ENCODE peak calls at places on chromosomes 2 and 18, in nine cellular contexts. C, V, Z, Y, D, R, F, W and O are unnamed samples.

GRCh38 chr2:197453914-197454398 is 604 bp downstream of the COQ10B start:
- DNase-seq in D (peak), V (peak), W (no peak), F (no peak), R (peak), Z (peak), C (peak), Y (peak), O (peak)

GRCh38 chr2:200765139-200765951 is 46.4 kb upstream of the BZW1 start:
- DNase-seq in C (peak), W (no peak), R (no peak), Y (peak), Z (no peak), D (no peak), V (no peak), F (no peak), O (no peak)

GRCh38 chr18:32480581-32480980 is 9.9 kb upstream of the GAREM1 start:
- DNase-seq in C (no peak), V (no peak), W (no peak), Y (no peak), R (no peak), F (no peak), D (no peak), Z (no peak), O (no peak)

GRCh38 chr2:140851258-140851657 is 1279.6 kb downstream of the LRP1B start:
- DNase-seq in C (no peak), Z (no peak), R (no peak), W (no peak), F (no peak), D (no peak), Y (no peak), V (no peak), O (no peak)

GRCh38 chr2:215736653-215737290 is 276.6 kb downstream of the MREG start:
- DNase-seq in W (no peak), V (no peak), Z (no peak), C (peak), D (no peak), F (peak), Y (no peak), R (no peak), O (no peak)

GRCh38 chr2:98269830-98270229 is 76.4 kb upstream of the CNGA3 start:
- DNase-seq in V (no peak), D (no peak), F (no peak), C (no peak), Y (no peak), Z (no peak), W (no peak), R (no peak), O (no peak)

GRCh38 chr2:133657591-133657990 is 89.3 kb upstream of the NCKAP5 start:
- DNase-seq in Z (no peak), C (no peak), R (no peak), Y (no peak), W (no peak), F (no peak), V (no peak), D (no peak), O (no peak)

GRCh38 chr2:165573534-165574461 is 104.3 kb downstream of the CSRNP3 start:
- DNase-seq in Z (no peak), V (peak), W (no peak), Y (peak), F (peak), C (no peak), D (peak), R (no peak), O (peak)

GRCh38 chr2:191180712-191181111 is 29.9 kb upstream of the STAT4 start:
- DNase-seq in Z (no peak), C (no peak), W (no peak), R (no peak), Y (no peak), V (no peak), F (no peak), D (no peak), O (no peak)

GRCh38 chr2:26850565-26850964 is 2.6 kb downstream of the DPYSL5 start:
- DNase-seq in V (no peak), Z (no peak), F (no peak), C (no peak), Y (no peak), W (no peak), R (no peak), D (no peak), O (no peak)

GRCh38 chr2:46131-46470 is 204 bp downstream of the FAM110C start:
- DNase-seq in R (no peak), C (no peak), W (no peak), D (no peak), Z (no peak), V (no peak), F (peak), Y (no peak), O (no peak)

GRCh38 chr18:35444636-35445035 is 53.1 kb downstream of the INO80C start:
- DNase-seq in W (no peak), V (no peak), Z (no peak), D (no peak), R (no peak), C (no peak), Y (no peak), F (no peak), O (no peak)

GRCh38 chr2:74179063-74179865 is 585 bp upstream of the MOB1A start:
- DNase-seq in V (no peak), Y (no peak), C (no peak), R (no peak), W (peak), F (no peak), D (no peak), Z (no peak), O (no peak)

GRCh38 chr2:46555646-46556205 is 76.4 kb downstream of the TMEM247 start:
- DNase-seq in D (no peak), R (no peak), V (no peak), W (no peak), Y (no peak), F (peak), C (no peak), Z (no peak), O (no peak)

GRCh38 chr2:19812166-19812565 is 89.6 kb downstream of the TTC32 start:
- DNase-seq in D (no peak), V (no peak), R (no peak), C (no peak), W (no peak), Y (no peak), Z (no peak), F (no peak), O (peak)

GRCh38 chr2:182144780-182145170 is 159.1 kb downstream of the PPP1R1C start:
- DNase-seq in Y (peak), Z (no peak), R (no peak), F (no peak), V (no peak), D (no peak), W (no peak), C (no peak), O (no peak)

GRCh38 chr2:46422717-46423394 is 56.5 kb upstream of the TMEM247 start:
- DNase-seq in W (no peak), V (no peak), Z (no peak), R (no peak), F (no peak), C (no peak), D (no peak), Y (no peak), O (no peak)

GRCh38 chr18:56189615-56190014 is 448.8 kb downstream of the TXNL1 start:
- DNase-seq in D (no peak), W (no peak), Z (no peak), V (no peak), R (no peak), Y (no peak), C (no peak), F (no peak), O (no peak)

GRCh38 chr2:56108806-56109205 is 75.0 kb upstream of the CCDC85A start:
- DNase-seq in R (no peak), D (no peak), F (peak), Z (no peak), V (no peak), Y (no peak), C (no peak), W (no peak), O (no peak)

GRCh38 chr2:189576361-189576760 is 4.2 kb downstream of the SLC40A1 start:
- DNase-seq in F (no peak), D (no peak), W (no peak), R (no peak), Z (no peak), V (no peak), C (no peak), Y (no peak), O (no peak)

GRCh38 chr2:155021591-155021990 is 323.1 kb downstream of the KCNJ3 start:
- DNase-seq in R (no peak), F (no peak), Y (no peak), W (no peak), C (no peak), V (no peak), Z (no peak), D (no peak), O (no peak)

DNA sequence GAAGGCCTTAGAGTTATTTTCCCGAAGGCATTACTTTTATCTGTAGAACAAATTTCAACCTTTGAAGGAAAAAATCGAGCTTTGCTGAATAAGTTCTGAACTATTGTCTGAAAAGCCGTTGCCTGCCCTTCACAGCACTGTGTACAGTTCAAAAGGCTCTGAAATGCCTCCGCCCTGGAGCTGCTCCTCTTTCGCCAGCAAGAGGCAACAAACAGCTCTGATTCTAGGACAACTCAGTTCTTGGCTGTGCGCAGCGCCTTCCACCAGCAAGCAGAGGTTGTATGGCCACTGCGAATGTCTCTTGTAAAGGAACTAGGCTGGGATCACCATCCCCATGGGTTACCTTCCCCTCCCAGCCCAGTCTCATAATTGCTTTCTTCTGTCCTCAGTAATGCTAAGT is 308.5 kb downstream of the GBX2 start:
- DNase-seq in C (no peak), R (no peak), V (no peak), F (no peak), W (no peak), D (no peak), Y (peak), Z (no peak), O (no peak)
- H3K27ac ChIP-seq in C (no peak), R (no peak), V (no peak), F (no peak), W (peak), D (no peak), Y (peak), Z (no peak), O (no peak)

DNA sequence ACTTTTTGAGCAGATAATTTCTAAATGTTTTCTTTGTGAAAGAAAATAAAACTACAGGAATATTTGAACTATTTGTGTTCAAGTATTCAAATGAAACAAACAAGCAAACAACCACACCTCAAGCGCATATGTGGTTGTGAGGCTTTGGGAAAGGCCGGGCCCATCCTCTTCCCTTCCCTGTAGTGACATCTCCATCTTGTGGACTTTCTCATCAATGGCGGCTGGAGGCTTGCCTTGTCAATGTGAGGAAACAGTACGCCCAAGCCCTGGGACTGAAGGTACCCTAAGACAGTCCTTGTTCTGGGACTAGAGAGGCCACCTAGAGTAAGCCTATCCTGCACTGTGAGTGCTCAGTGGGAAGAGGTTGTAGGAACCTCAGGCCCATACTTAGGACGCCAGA is 166.8 kb downstream of the TPGS2 start:
- DNase-seq in V (peak), D (no peak), W (no peak), F (peak), Z (no peak), C (no peak), R (no peak), Y (no peak), O (no peak)
- TF ChIP-seq CTCF in V (no peak), D (no peak), W (no peak), F (peak), Z (peak), C (no peak), R (no peak), Y (no peak), O (no peak)

DNA sequence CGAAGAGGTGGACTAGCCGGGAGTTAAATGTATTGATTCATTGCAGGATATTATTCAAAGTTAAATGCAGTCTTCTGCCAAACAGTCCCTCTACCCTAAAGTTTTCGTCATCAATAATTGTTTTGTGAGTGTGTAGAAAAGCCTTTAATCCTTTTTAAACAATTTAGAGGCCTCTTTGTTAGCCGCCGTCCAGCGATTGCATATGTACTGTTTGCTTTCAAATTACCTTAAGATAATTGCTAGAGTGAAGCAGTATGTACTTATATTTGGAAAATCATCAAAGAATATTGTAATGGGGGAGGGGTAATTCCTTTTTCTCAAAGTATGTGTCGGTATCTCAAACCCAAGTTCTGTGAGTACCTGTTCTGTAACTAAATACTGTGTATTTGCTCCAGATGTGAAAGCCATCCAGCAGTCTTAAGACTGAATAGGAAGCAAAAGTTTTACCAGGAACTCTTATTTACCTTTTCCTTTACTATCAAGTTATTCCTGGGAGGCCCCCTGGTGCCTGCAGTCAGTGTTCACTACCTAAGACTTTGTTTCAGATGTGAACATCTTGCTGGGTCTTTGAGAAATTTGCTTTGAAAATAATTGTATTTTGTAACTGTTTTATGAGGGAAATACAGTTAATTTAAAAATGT is 1.5 kb downstream of the PPP1CB start:
- DNase-seq in V (peak), Z (no peak), C (peak), R (no peak), W (peak), Y (peak), D (peak), F (peak), O (peak)
- TF ChIP-seq POLR2AphosphoS5 in V (peak), Z (no peak), C (peak), R (no peak), W (no peak), Y (peak), D (peak), F (no peak), O (peak)

GRCh38 chr2:232139171-232139594 is 177.7 kb downstream of the DIS3L2 start:
- DNase-seq in Y (no peak), V (no peak), Z (no peak), C (no peak), D (no peak), W (no peak), R (no peak), F (no peak), O (no peak)
- H3K27ac ChIP-seq in Y (no peak), V (no peak), Z (no peak), C (no peak), D (no peak), W (no peak), R (no peak), F (no peak), O (no peak)